ENCODE peak calls at places on chromosomes 4 and X, in seven cellular contexts. Y is HepG2, B is IMR-90, M is A549, Z is K562, J is H1, G is HCT116. D is an unnamed sample.

GRCh38 chr4:150119492-150119891 is 41.2 kb downstream of the DCLK2 start:
- DNase-seq in J (no peak), M (peak; percentile 20), Y (peak; percentile 61), B (peak; percentile 57), Z (no peak), G (no peak), D (no peak)

GRCh38 chr4:35934370-35934981 is 309.8 kb downstream of the ARAP2 start:
- DNase-seq in J (no peak), Z (no peak), B (peak; percentile 1), Y (peak; percentile 7), G (peak; percentile 12), M (no peak), D (peak; percentile 21)

GRCh38 chr4:114132830-114133229 is 153.4 kb upstream of the ARSJ start:
- DNase-seq in Y (no peak), G (no peak), B (no peak), Z (no peak), M (peak; percentile 8), J (no peak), D (no peak)

GRCh38 chr4:118743867-118744266 is 58.7 kb downstream of the METTL14 start:
- DNase-seq in Z (no peak), M (no peak), G (no peak), Y (no peak), J (no peak), B (peak; percentile 58), D (no peak)

GRCh38 chr4:59612235-59612634 is 1587.9 kb upstream of the ADGRL3 start:
- DNase-seq in B (peak; percentile 2), M (peak; percentile 0), Z (no peak), J (no peak), G (no peak), Y (no peak), D (no peak)

GRCh38 chr4:36824682-36825081 is 419.9 kb upstream of the NWD2 start:
- DNase-seq in G (peak; percentile 24), B (no peak), J (no peak), Y (no peak), Z (peak; percentile 8), M (no peak), D (no peak)

GRCh38 chrX:17591741-17592110 is 145.6 kb upstream of the SCML1 start:
- DNase-seq in J (no peak), M (no peak), Y (no peak), G (no peak), B (peak; percentile 81), Z (no peak), D (no peak)

GRCh38 chrX:148976571-148976970 is 476.2 kb downstream of the AFF2 start:
- DNase-seq in Z (no peak), J (no peak), B (no peak), Y (no peak), G (no peak), M (no peak), D (no peak)

GRCh38 chr4:85837334-85837733 is 362.4 kb downstream of the ARHGAP24 start:
- DNase-seq in M (no peak), Y (no peak), Z (no peak), G (no peak), B (no peak), J (no peak), D (no peak)

GRCh38 chrX:1537031-1537715 is at the start of gene P2RY8:
- DNase-seq in G (no peak), M (peak; percentile 32), B (no peak), Z (no peak), Y (peak; percentile 84), J (no peak), D (peak; percentile 75)
- TF ChIP-seq POLR2A in G (no peak), M (no peak), B (no peak), Z (no peak), Y (no peak), J (no peak), D (peak; percentile 90)

GRCh38 chr4:25229804-25230203 is 4.0 kb upstream of the PI4K2B start:
- DNase-seq in Y (no peak), G (no peak), M (no peak), B (no peak), Z (no peak), J (no peak), D (no peak)
- H3K9me3 ChIP-seq in Y (peaks cover 6% of the 10 kb centered on the region), G (no peaks in the 10 kb centered on the region), M (peaks cover 25% of the 10 kb centered on the region), B (peaks cover 4% of the 10 kb centered on the region), Z (no peaks in the 10 kb centered on the region), J (peaks cover 18% of the 10 kb centered on the region), D (peaks cover 4% of the 10 kb centered on the region)

GRCh38 chrX:14038375-14039077 is 8.8 kb upstream of the GEMIN8 start:
- DNase-seq in Y (no peak), G (no peak), J (no peak), Z (no peak), M (no peak), B (no peak), D (no peak)
- TF ChIP-seq RAD21 in Y (no peak), G (no peak), J (no peak), Z (no peak), M (no peak), B (no peak), D (no peak)

GRCh38 chr4:112145326-112145819 is at the start of gene FAM241A:
- DNase-seq in B (peak; percentile 64), G (peak; percentile 54), Z (peak; percentile 97), J (peak; percentile 94), M (peak; percentile 73), Y (peak; percentile 29), D (no peak)
- TF ChIP-seq POLR2A in B (peak; percentile 38), G (peak; percentile 78), Z (no peak), J (no peak), M (peak; percentile 72), Y (peak; percentile 75), D (peak; percentile 93)

GRCh38 chr4:139691-140090 is 15.4 kb downstream of the ZNF718 start:
- DNase-seq in M (no peak), Z (no peak), B (no peak), G (no peak), J (no peak), Y (no peak), D (no peak)
- H3K9me3 ChIP-seq in M (peaks cover 71% of the 10 kb centered on the region), Z (peaks cover 5% of the 10 kb centered on the region), B (peaks cover 46% of the 10 kb centered on the region), G (peaks cover 11% of the 10 kb centered on the region), J (peaks cover 9% of the 10 kb centered on the region), Y (peaks cover 95% of the 10 kb centered on the region), D (peaks cover 66% of the 10 kb centered on the region)

GRCh38 chr4:24995346-24995745 is 35.4 kb downstream of the LGI2 start:
- DNase-seq in Z (no peak), M (no peak), G (no peak), J (no peak), Y (no peak), B (no peak), D (no peak)

GRCh38 chr4:24992968-24993367 is 37.8 kb downstream of the LGI2 start:
- DNase-seq in B (no peak), Z (no peak), J (no peak), Y (no peak), M (no peak), G (no peak), D (no peak)

GRCh38 chr4:24988776-24989175 is 42.0 kb downstream of the LGI2 start:
- DNase-seq in M (peak; percentile 16), Z (no peak), J (peak; percentile 65), B (peak; percentile 51), G (peak; percentile 13), Y (peak; percentile 13), D (no peak)

GRCh38 chr4:24989327-24989726 is 41.4 kb downstream of the LGI2 start:
- DNase-seq in J (no peak), B (no peak), Z (no peak), Y (no peak), G (no peak), M (no peak), D (no peak)

DNA sequence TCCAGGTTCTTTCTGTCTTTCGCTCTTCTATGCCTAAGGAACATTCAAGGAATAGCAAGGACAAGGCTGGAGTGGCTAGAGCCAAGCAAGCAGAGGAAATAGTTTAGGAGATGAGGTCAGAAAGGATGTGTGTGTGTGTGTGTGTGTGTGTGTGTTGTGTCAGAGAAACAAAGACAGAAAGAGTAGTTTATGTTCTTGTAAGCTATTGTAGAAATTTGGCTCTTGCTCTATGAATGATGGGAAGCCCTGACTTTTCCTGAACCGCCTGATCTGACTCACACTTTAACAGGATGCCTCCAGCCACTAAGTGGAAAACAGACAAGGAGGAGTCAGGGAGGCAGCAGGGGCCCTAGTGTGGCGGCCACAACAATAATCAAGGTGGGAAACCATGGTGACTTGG is 39.7 kb downstream of the LGI2 start:
- DNase-seq in J (no peak), Y (no peak), B (peak; percentile 36), M (no peak), G (no peak), Z (no peak), D (no peak)
- TF ChIP-seq RAD21 in J (no peak), Y (no peak), B (no peak), M (no peak), G (no peak), Z (no peak), D (no peak)

GRCh38 chr4:517061-517805 is 18.2 kb downstream of the PIGG start:
- DNase-seq in M (no peak), Z (no peak), B (no peak), J (no peak), Y (no peak), G (no peak), D (no peak)

GRCh38 chr4:518569-519083 is 19.6 kb downstream of the PIGG start:
- DNase-seq in G (no peak), Z (no peak), J (peak; percentile 56), M (no peak), B (no peak), Y (no peak), D (no peak)

GRCh38 chr4:517806-518070 is 18.7 kb downstream of the PIGG start:
- DNase-seq in G (no peak), Z (no peak), B (no peak), Y (no peak), M (no peak), J (no peak), D (no peak)

GRCh38 chr4:513327-513726 is 14.3 kb downstream of the PIGG start:
- DNase-seq in B (no peak), M (no peak), G (no peak), J (no peak), Y (no peak), Z (no peak), D (no peak)

DNA sequence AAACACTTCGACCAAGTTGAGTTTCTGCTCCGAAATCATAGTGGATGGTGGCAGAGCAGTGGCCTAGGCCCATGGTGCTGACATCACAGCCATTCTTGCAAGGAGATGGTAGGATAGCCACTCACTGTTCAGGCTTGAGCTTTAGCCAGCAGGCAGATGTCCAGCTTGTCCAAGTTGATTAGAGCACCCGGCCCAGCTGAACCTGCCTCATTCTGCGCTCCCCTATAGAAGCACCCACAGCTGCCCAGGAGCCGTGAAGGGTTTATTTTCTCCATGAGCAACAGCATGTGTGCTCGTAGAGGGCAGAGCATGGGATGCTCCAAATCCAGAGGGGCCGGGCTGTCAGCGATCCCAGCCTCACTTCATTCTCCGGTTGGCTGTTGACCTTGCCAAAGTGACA is 16.2 kb downstream of the PIGG start:
- DNase-seq in Z (no peak), J (no peak), B (no peak), G (no peak), Y (no peak), M (no peak), D (no peak)
- TF ChIP-seq POLR2A in Z (peak; percentile 22), J (no peak), B (no peak), G (no peak), Y (no peak), M (no peak), D (peak; percentile 46)